ENCODE peak calls at places on chromosomes 11 and 22, in seven cellular contexts. One of them, this sample, is unnamed.

GRCh38 chr11:62337682-62338181 is 484 bp downstream of the ASRGL1 start:
- DNase-seq in T-helper 9 cell: no peak
- DNase-seq in lung: no peak
- DNase-seq in ELF-1: peak
- DNase-seq in dorsolateral prefrontal cortex: peak
- DNase-seq in NCI-H1930: peak
- DNase-seq in neuronal stem cell: peak
- DNase-seq in this sample: no peak

GRCh38 chr11:117511981-117512448 is 184.4 kb downstream of the CEP164 start:
- DNase-seq in T-helper 9 cell: no peak
- DNase-seq in dorsolateral prefrontal cortex: no peak
- DNase-seq in lung: no peak
- DNase-seq in NCI-H1930: no peak
- DNase-seq in neuronal stem cell: no peak
- DNase-seq in ELF-1: peak
- DNase-seq in this sample: no peak

GRCh38 chr11:123407124-123407995 is 22.7 kb upstream of the GRAMD1B start:
- DNase-seq in T-helper 9 cell: peak
- DNase-seq in dorsolateral prefrontal cortex: peak
- DNase-seq in ELF-1: peak
- DNase-seq in neuronal stem cell: peak
- DNase-seq in NCI-H1930: peak
- DNase-seq in lung: peak
- DNase-seq in this sample: peak

GRCh38 chr11:36296925-36297604 is 977 bp downstream of the PRR5L start:
- DNase-seq in neuronal stem cell: no peak
- DNase-seq in dorsolateral prefrontal cortex: no peak
- DNase-seq in lung: no peak
- DNase-seq in NCI-H1930: no peak
- DNase-seq in T-helper 9 cell: no peak
- DNase-seq in ELF-1: no peak
- DNase-seq in this sample: no peak

GRCh38 chr11:2728663-2729332 is 29.0 kb upstream of the KCNQ1OT1 start:
- DNase-seq in dorsolateral prefrontal cortex: peak
- DNase-seq in T-helper 9 cell: no peak
- DNase-seq in NCI-H1930: no peak
- DNase-seq in lung: no peak
- DNase-seq in ELF-1: no peak
- DNase-seq in neuronal stem cell: no peak
- DNase-seq in this sample: no peak

GRCh38 chr22:47176573-47177333 is 414.3 kb downstream of the TBC1D22A start:
- DNase-seq in NCI-H1930: no peak
- DNase-seq in T-helper 9 cell: no peak
- DNase-seq in dorsolateral prefrontal cortex: no peak
- DNase-seq in lung: no peak
- DNase-seq in neuronal stem cell: no peak
- DNase-seq in ELF-1: no peak
- DNase-seq in this sample: no peak

GRCh38 chr11:65380460-65381126 is 1.9 kb downstream of the SLC25A45 start:
- DNase-seq in neuronal stem cell: no peak
- DNase-seq in dorsolateral prefrontal cortex: no peak
- DNase-seq in ELF-1: no peak
- DNase-seq in NCI-H1930: no peak
- DNase-seq in lung: no peak
- DNase-seq in T-helper 9 cell: no peak
- DNase-seq in this sample: no peak

GRCh38 chr22:24555160-24555495 is 190 bp upstream of the GUCD1 start:
- DNase-seq in neuronal stem cell: peak
- DNase-seq in dorsolateral prefrontal cortex: peak
- DNase-seq in T-helper 9 cell: peak
- DNase-seq in lung: peak
- DNase-seq in NCI-H1930: peak
- DNase-seq in ELF-1: peak
- DNase-seq in this sample: peak

GRCh38 chr11:6746086-6746618 is 25.6 kb downstream of the OR2AG2 start:
- DNase-seq in lung: no peak
- DNase-seq in ELF-1: no peak
- DNase-seq in T-helper 9 cell: peak
- DNase-seq in NCI-H1930: no peak
- DNase-seq in neuronal stem cell: no peak
- DNase-seq in dorsolateral prefrontal cortex: no peak
- DNase-seq in this sample: peak

GRCh38 chr11:128929468-128929867 is 13.2 kb downstream of the TP53AIP1 start:
- DNase-seq in ELF-1: peak
- DNase-seq in neuronal stem cell: no peak
- DNase-seq in dorsolateral prefrontal cortex: no peak
- DNase-seq in lung: no peak
- DNase-seq in NCI-H1930: no peak
- DNase-seq in T-helper 9 cell: no peak
- DNase-seq in this sample: no peak

GRCh38 chr11:117670924-117671323 is 126.1 kb downstream of the DSCAML1 start:
- DNase-seq in ELF-1: peak
- DNase-seq in neuronal stem cell: no peak
- DNase-seq in NCI-H1930: no peak
- DNase-seq in lung: no peak
- DNase-seq in dorsolateral prefrontal cortex: no peak
- DNase-seq in T-helper 9 cell: no peak
- DNase-seq in this sample: no peak

GRCh38 chr11:60777572-60777971 is 7.6 kb upstream of the MS4A10 start:
- DNase-seq in dorsolateral prefrontal cortex: no peak
- DNase-seq in NCI-H1930: no peak
- DNase-seq in neuronal stem cell: no peak
- DNase-seq in lung: no peak
- DNase-seq in T-helper 9 cell: no peak
- DNase-seq in ELF-1: no peak
- DNase-seq in this sample: no peak

GRCh38 chr22:19103881-19104821 is 18.1 kb downstream of the DGCR2 start:
- DNase-seq in dorsolateral prefrontal cortex: peak
- DNase-seq in lung: no peak
- DNase-seq in NCI-H1930: no peak
- DNase-seq in neuronal stem cell: no peak
- DNase-seq in ELF-1: no peak
- DNase-seq in T-helper 9 cell: no peak
- DNase-seq in this sample: no peak

GRCh38 chr22:44574057-44574456 is 76.0 kb upstream of the RTL6 start:
- DNase-seq in NCI-H1930: no peak
- DNase-seq in lung: peak
- DNase-seq in T-helper 9 cell: no peak
- DNase-seq in dorsolateral prefrontal cortex: no peak
- DNase-seq in neuronal stem cell: no peak
- DNase-seq in ELF-1: no peak
- DNase-seq in this sample: no peak

GRCh38 chr22:46887978-46888377 is 125.5 kb downstream of the TBC1D22A start:
- DNase-seq in neuronal stem cell: no peak
- DNase-seq in ELF-1: no peak
- DNase-seq in T-helper 9 cell: no peak
- DNase-seq in NCI-H1930: no peak
- DNase-seq in dorsolateral prefrontal cortex: no peak
- DNase-seq in lung: no peak
- DNase-seq in this sample: no peak

GRCh38 chr11:98568011-98568410 is 452.7 kb upstream of the CNTN5 start:
- DNase-seq in lung: no peak
- DNase-seq in dorsolateral prefrontal cortex: no peak
- DNase-seq in NCI-H1930: no peak
- DNase-seq in ELF-1: no peak
- DNase-seq in neuronal stem cell: no peak
- DNase-seq in T-helper 9 cell: no peak
- DNase-seq in this sample: no peak

GRCh38 chr22:46984751-46985506 is 222.5 kb downstream of the TBC1D22A start:
- DNase-seq in NCI-H1930: no peak
- DNase-seq in lung: no peak
- DNase-seq in neuronal stem cell: no peak
- DNase-seq in dorsolateral prefrontal cortex: no peak
- DNase-seq in ELF-1: peak
- DNase-seq in T-helper 9 cell: no peak
- DNase-seq in this sample: no peak

GRCh38 chr11:3203221-3204043 is 15.2 kb downstream of the MRGPRG start:
- DNase-seq in lung: no peak
- DNase-seq in dorsolateral prefrontal cortex: no peak
- DNase-seq in ELF-1: peak
- DNase-seq in T-helper 9 cell: no peak
- DNase-seq in NCI-H1930: no peak
- DNase-seq in neuronal stem cell: peak
- DNase-seq in this sample: no peak

GRCh38 chr11:78032090-78032489 is 9.0 kb upstream of the KCTD14 start:
- DNase-seq in dorsolateral prefrontal cortex: no peak
- DNase-seq in lung: no peak
- DNase-seq in ELF-1: no peak
- DNase-seq in neuronal stem cell: no peak
- DNase-seq in NCI-H1930: no peak
- DNase-seq in T-helper 9 cell: no peak
- DNase-seq in this sample: no peak

GRCh38 chr11:114416441-114416928 is 16.0 kb downstream of the RBM7 start:
- DNase-seq in NCI-H1930: no peak
- DNase-seq in neuronal stem cell: no peak
- DNase-seq in T-helper 9 cell: no peak
- DNase-seq in ELF-1: no peak
- DNase-seq in lung: no peak
- DNase-seq in dorsolateral prefrontal cortex: no peak
- DNase-seq in this sample: no peak

GRCh38 chr11:103359221-103359620 is 250.0 kb downstream of the DYNC2H1 start:
- DNase-seq in NCI-H1930: no peak
- DNase-seq in lung: no peak
- DNase-seq in ELF-1: no peak
- DNase-seq in dorsolateral prefrontal cortex: no peak
- DNase-seq in neuronal stem cell: no peak
- DNase-seq in T-helper 9 cell: no peak
- DNase-seq in this sample: no peak

GRCh38 chr11:120061761-120062560 is 76.0 kb downstream of the TRIM29 start:
- DNase-seq in lung: no peak
- DNase-seq in dorsolateral prefrontal cortex: peak
- DNase-seq in NCI-H1930: no peak
- DNase-seq in ELF-1: peak
- DNase-seq in T-helper 9 cell: no peak
- DNase-seq in neuronal stem cell: peak
- DNase-seq in this sample: no peak

GRCh38 chr11:110710520-110711381 is 1.5 kb downstream of the ARHGAP20 start:
- DNase-seq in NCI-H1930: no peak
- DNase-seq in lung: peak
- DNase-seq in neuronal stem cell: no peak
- DNase-seq in ELF-1: peak
- DNase-seq in T-helper 9 cell: no peak
- DNase-seq in dorsolateral prefrontal cortex: peak
- DNase-seq in this sample: no peak

GRCh38 chr22:21778705-21779363 is 43.2 kb upstream of the YPEL1 start:
- DNase-seq in dorsolateral prefrontal cortex: no peak
- DNase-seq in T-helper 9 cell: no peak
- DNase-seq in neuronal stem cell: no peak
- DNase-seq in lung: no peak
- DNase-seq in NCI-H1930: no peak
- DNase-seq in ELF-1: no peak
- DNase-seq in this sample: no peak

GRCh38 chr11:76419896-76420295 is 24.9 kb upstream of the EMSY start:
- DNase-seq in dorsolateral prefrontal cortex: no peak
- DNase-seq in ELF-1: peak
- DNase-seq in T-helper 9 cell: no peak
- DNase-seq in neuronal stem cell: no peak
- DNase-seq in NCI-H1930: no peak
- DNase-seq in lung: no peak
- DNase-seq in this sample: no peak

GRCh38 chr22:18126606-18127005 is 16.0 kb downstream of the TUBA8 start:
- DNase-seq in neuronal stem cell: no peak
- DNase-seq in dorsolateral prefrontal cortex: no peak
- DNase-seq in T-helper 9 cell: no peak
- DNase-seq in ELF-1: no peak
- DNase-seq in lung: no peak
- DNase-seq in NCI-H1930: no peak
- DNase-seq in this sample: no peak

GRCh38 chr11:19183641-19184040 is 18.1 kb downstream of the CSRP3 start:
- DNase-seq in dorsolateral prefrontal cortex: no peak
- DNase-seq in lung: no peak
- DNase-seq in NCI-H1930: no peak
- DNase-seq in T-helper 9 cell: no peak
- DNase-seq in neuronal stem cell: no peak
- DNase-seq in ELF-1: no peak
- DNase-seq in this sample: no peak

GRCh38 chr11:27837895-27838563 is 137.8 kb upstream of the BDNF start:
- DNase-seq in ELF-1: no peak
- DNase-seq in dorsolateral prefrontal cortex: no peak
- DNase-seq in NCI-H1930: no peak
- DNase-seq in T-helper 9 cell: no peak
- DNase-seq in lung: no peak
- DNase-seq in neuronal stem cell: no peak
- DNase-seq in this sample: no peak

GRCh38 chr11:67997460-67997921 is 6.4 kb downstream of the UNC93B1 start:
- DNase-seq in T-helper 9 cell: no peak
- DNase-seq in lung: no peak
- DNase-seq in NCI-H1930: no peak
- DNase-seq in ELF-1: no peak
- DNase-seq in neuronal stem cell: no peak
- DNase-seq in dorsolateral prefrontal cortex: no peak
- DNase-seq in this sample: no peak

This sample was measured in immature natural killer cell.